ENCODE peak calls at places on chromosome 5, in four cellular contexts. Y is IMR-90, N is vagina, B is right atrium auricular region. H is an unnamed sample. For H3K4me1 and H3K27me3, the result is how much of the 10 kb centered on the place peaks cover.

GRCh38 chr5:113250341-113250953 is 184.3 kb downstream of the TSSK1B start:
- DNase-seq in N (peak), B (peak), Y (peak), H (no peak)

GRCh38 chr5:120873083-120873482 is 409.0 kb downstream of the PRR16 start:
- DNase-seq in B (no peak), N (no peak), Y (peak), H (no peak)

GRCh38 chr5:159825551-159826051 is 90.7 kb upstream of the ADRA1B start:
- DNase-seq in Y (no peak), B (peak), N (no peak), H (no peak)

GRCh38 chr5:110150199-110150598 is 460.5 kb downstream of the MAN2A1 start:
- DNase-seq in B (no peak), Y (no peak), N (no peak), H (no peak)

GRCh38 chr5:14326035-14326909 is 183.1 kb downstream of the TRIO start:
- DNase-seq in N (no peak), B (no peak), Y (no peak), H (no peak)

GRCh38 chr5:68406344-68406743 is 190.8 kb downstream of the PIK3R1 start:
- DNase-seq in Y (no peak), B (no peak), N (no peak), H (no peak)

GRCh38 chr5:125798311-125798710 is 624.9 kb upstream of the GRAMD2B start:
- DNase-seq in N (no peak), B (no peak), Y (peak), H (no peak)

GRCh38 chr5:14168793-14169262 is 25.7 kb downstream of the TRIO start:
- DNase-seq in B (no peak), Y (no peak), N (no peak), H (no peak)

GRCh38 chr5:179607449-179607931 is 16.0 kb downstream of the HNRNPH1 start:
- DNase-seq in Y (no peak), B (no peak), N (no peak), H (no peak)

GRCh38 chr5:73815631-73816030 is 189.6 kb downstream of the ARHGEF28 start:
- DNase-seq in N (no peak), B (no peak), Y (peak), H (no peak)

GRCh38 chr5:124888050-124888506 is 141.6 kb upstream of the ZNF608 start:
- DNase-seq in N (no peak), Y (no peak), B (no peak), H (no peak)

GRCh38 chr5:146565764-146566163 is 49.8 kb upstream of the GPR151 start:
- DNase-seq in N (no peak), B (no peak), Y (peak), H (peak)

GRCh38 chr5:112918679-112919078 is 3.3 kb downstream of the REEP5 start:
- DNase-seq in N (no peak), Y (peak), B (no peak), H (peak)

GRCh38 chr5:40481226-40481625 is 198.5 kb upstream of the PTGER4 start:
- DNase-seq in B (no peak), N (no peak), Y (peak), H (no peak)

GRCh38 chr5:172858990-172859811 is 25.1 kb downstream of the ERGIC1 start:
- DNase-seq in Y (peak), N (no peak), B (peak), H (peak)
- H3K4me1 ChIP-seq in Y (half or more), N (half or more), B (half or more), H (half or more)

GRCh38 chr5:91018185-91018584 is 364.9 kb downstream of the ARRDC3 start:
- DNase-seq in B (no peak), N (no peak), Y (peak), H (no peak)

GRCh38 chr5:91020065-91020800 is 362.9 kb downstream of the ARRDC3 start:
- DNase-seq in N (no peak), B (no peak), Y (peak), H (no peak)

GRCh38 chr5:91016954-91017690 is 366.0 kb downstream of the ARRDC3 start:
- DNase-seq in Y (peak), N (no peak), B (no peak), H (no peak)

GRCh38 chr5:91018712-91019371 is 364.3 kb downstream of the ARRDC3 start:
- DNase-seq in Y (no peak), N (no peak), B (no peak), H (no peak)

GRCh38 chr5:91016322-91016721 is 366.8 kb downstream of the ARRDC3 start:
- DNase-seq in N (no peak), B (no peak), Y (no peak), H (no peak)
- H3K27me3 ChIP-seq in N (under half), B (under half), Y (under half), H (under half)

GRCh38 chr5:134437340-134438267 is 25.9 kb upstream of the CDKN2AIPNL start:
- DNase-seq in Y (peak), N (no peak), B (no peak), H (no peak)

GRCh38 chr5:134438268-134438622 is 26.6 kb upstream of the CDKN2AIPNL start:
- DNase-seq in Y (peak), B (no peak), N (no peak), H (no peak)

GRCh38 chr5:134440185-134440755 is 28.6 kb upstream of the CDKN2AIPNL start:
- DNase-seq in B (no peak), Y (no peak), N (no peak), H (no peak)

GRCh38 chr5:134436523-134437339 is 25.1 kb upstream of the CDKN2AIPNL start:
- DNase-seq in B (peak), N (no peak), Y (peak), H (peak)

DNA sequence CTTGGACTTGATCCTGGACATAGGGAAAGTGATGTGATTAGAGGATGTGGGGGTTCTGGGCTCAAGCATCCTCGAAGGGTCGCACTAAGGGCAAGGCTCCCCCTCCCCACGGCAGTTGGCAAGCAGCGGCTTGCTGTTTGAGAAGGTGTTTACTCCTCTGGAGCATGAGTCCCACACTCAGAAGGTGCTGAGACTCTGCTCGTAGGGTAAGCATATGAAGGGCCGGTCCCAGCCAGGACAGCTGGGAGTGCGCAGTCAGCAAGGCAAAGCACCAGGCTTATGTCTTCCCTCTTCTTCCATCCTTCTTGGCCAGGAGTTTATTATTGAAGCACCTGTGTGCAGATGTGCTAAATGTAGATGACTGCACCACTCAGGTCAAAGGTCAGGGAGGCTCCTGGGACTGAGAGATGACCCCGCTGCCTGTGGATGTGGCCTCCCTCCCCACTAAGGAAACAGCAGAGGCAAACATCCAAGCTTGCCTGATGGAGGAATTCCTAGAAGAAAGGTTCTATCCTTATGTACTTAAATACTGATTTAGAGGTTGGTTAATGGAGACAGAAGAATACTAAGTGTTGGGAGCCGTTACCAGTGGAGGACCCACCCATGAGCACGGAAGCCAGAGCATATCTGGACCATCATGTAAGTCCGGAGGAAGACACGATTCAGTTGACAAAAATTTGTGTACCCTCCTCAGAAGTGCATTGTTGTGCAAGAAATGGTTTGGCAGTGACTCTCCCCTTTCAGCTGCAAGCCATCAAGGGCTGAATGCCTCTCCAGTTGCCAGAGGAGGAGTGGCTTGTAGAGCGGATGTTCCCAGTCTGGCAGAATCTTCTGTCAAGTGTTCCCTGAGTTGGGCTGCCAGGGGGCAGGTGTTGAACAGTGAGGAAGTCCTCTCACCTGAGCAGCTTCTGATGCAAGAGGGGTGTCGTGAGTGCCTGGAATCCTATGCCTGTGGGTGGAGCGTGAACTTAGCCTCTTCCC is 27.2 kb upstream of the CDKN2AIPNL start:
- DNase-seq in B (peak), N (peak), Y (peak), H (peak)
- H3K4me1 ChIP-seq in B (under half), N (under half), Y (under half), H (under half)

DNA sequence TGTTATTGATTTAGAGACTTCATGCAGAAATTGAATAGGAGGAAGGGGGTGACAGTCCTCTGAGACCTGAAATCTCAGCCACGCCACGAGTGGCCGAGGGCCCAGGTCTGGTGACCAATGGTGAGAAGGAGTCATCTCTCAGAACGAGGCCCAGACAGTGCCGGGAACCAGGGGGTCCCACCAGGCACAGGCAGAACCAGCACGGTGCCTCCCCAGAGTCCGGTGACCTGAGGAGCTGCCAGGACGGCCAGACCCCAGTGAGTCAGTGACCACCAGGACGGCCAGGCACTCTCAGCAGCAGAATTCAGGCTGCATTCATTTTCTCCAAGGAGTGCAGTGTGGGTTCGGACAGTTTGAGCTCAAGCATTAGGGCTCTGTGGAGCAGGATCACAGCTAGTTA is 43.8 kb upstream of the NKD2 start:
- DNase-seq in Y (no peak), N (peak), B (no peak), H (no peak)
- H3K27me3 ChIP-seq in Y (half or more), N (under half), B (under half), H (half or more)

DNA sequence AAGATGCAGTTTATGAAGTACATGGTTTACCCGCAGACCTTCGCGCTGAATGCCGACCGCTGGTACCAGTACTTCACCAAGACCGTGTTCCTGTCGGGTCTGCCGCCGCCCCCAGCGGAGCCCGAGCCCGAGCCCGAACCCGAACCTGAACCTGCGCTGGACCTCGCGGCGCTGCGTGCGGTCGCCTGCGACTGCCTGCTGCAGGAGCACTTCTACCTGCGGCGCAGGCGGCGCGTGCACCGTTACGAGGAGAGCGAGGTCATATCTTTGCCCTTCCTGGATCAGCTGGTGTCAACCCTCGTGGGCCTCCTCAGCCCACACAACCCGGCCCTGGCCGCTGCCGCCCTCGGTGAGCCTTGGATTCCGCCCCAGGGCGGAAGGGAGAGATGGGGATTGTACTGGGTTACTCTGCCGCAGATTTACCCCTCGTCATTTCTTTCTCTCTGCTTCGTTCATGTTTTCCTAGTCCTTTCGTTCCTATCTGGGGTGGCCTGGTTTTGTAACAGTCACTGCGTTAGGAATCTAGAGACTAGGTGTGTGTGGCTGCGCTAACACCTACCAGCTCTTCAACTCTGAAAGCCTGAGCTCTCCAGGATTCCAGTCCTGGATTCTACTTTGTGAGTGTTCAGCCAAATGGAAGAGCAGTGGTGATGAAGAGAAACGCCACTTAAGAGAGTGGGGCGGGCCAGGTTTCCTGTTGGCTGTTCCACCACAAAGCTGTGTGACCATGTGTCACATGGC is 638 bp downstream of the MRPS30 start:
- DNase-seq in B (peak), Y (peak), N (peak), H (peak)
- H3K4me1 ChIP-seq in B (under half), Y (under half), N (under half), H (under half)

DNA sequence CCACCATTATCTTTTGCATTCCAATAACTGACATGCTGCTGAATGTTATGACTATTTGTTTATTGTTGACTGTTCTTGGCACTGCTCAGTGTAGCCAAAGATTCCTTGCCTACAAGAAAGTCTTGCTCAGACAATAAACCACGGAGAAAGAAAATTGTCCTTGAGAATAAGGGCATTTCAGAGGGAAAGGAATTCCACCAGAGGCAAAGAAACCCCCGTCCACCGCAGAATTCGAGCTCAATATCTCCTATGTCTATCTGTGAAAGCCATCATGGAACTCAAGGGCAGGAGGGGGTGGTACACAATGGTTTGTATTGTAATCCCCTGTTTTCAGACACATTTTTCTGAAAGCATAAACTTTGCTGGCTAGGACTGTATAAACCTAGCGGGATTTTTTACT is 70.3 kb upstream of the ADAMTS16 start:
- DNase-seq in N (no peak), B (no peak), Y (no peak), H (no peak)
- H3K27me3 ChIP-seq in N (under half), B (under half), Y (under half), H (under half)

GRCh38 chr5:173739741-173740140 is 123.3 kb upstream of the BOD1 start:
- DNase-seq in B (no peak), Y (no peak), N (no peak), H (no peak)
- H3K4me1 ChIP-seq in B (under half), Y (under half), N (under half), H (under half)

DNA sequence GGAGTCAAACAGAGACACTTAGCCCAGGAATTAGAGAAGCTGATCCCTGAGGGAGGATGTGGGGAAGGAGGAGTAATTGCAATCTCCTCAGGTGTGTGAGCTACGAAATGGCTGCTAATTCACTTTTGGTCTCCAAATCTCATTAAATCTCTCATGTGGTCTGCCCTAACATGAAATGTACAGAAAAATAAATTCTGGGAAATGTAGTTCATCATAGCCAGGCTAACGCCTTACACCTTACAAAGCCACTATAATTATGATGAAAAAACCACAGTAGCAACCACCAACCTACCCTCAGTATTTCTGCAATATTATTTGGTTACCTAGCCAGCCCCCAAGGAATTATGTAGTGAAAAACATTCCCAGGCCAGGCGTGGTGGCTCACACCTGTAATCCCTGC is 354.0 kb downstream of the TMEM167A start:
- DNase-seq in B (no peak), Y (no peak), N (no peak), H (no peak)
- H3K27me3 ChIP-seq in B (under half), Y (under half), N (under half), H (under half)